ENCODE peak calls at places on chromosomes 1 and 21, in seven cellular contexts. J, U, I, R, H, A and C are unnamed samples.

GRCh38 chr1:247209306-247209900 is 37.6 kb upstream of the ZNF124 start:
- DNase-seq in J (no peak), U (peak), I (no peak), R (no peak), H (no peak), A (no peak), C (no peak)

GRCh38 chr1:9655127-9655723 is 3.7 kb downstream of the PIK3CD start:
- DNase-seq in J (no peak), U (no peak), I (no peak), R (no peak), H (no peak), A (no peak), C (no peak)

GRCh38 chr1:67257173-67257535 is 50.5 kb upstream of the IL12RB2 start:
- DNase-seq in J (no peak), U (no peak), I (no peak), R (no peak), H (no peak), A (no peak), C (no peak)

GRCh38 chr1:17563494-17564281 is 24.2 kb downstream of the ARHGEF10L start:
- DNase-seq in J (no peak), U (no peak), I (no peak), R (peak), H (peak), A (no peak), C (no peak)

GRCh38 chr1:11037740-11038182 is 9.3 kb downstream of the MASP2 start:
- DNase-seq in J (peak), U (peak), I (peak), R (peak), H (peak), A (peak), C (peak)

GRCh38 chr1:63674238-63674864 is 81.1 kb downstream of the PGM1 start:
- DNase-seq in J (peak), U (peak), I (no peak), R (peak), H (peak), A (peak), C (peak)

GRCh38 chr1:193472838-193473398 is 286.5 kb upstream of the B3GALT2 start:
- DNase-seq in J (no peak), U (no peak), I (no peak), R (no peak), H (no peak), A (no peak), C (no peak)

GRCh38 chr1:43898981-43899380 is 34.6 kb upstream of the ARTN start:
- DNase-seq in J (no peak), U (no peak), I (no peak), R (no peak), H (no peak), A (no peak), C (no peak)

GRCh38 chr1:20485527-20486456 is at the start of gene CAMK2N1:
- DNase-seq in J (peak), U (peak), I (no peak), R (peak), H (peak), A (no peak), C (peak)

GRCh38 chr1:115057661-115058249 is 28.1 kb downstream of the TSHB start:
- DNase-seq in J (no peak), U (no peak), I (no peak), R (no peak), H (no peak), A (no peak), C (no peak)

GRCh38 chr1:70896224-70896623 is 151.4 kb downstream of the PTGER3 start:
- DNase-seq in J (no peak), U (no peak), I (no peak), R (no peak), H (no peak), A (no peak), C (no peak)

GRCh38 chr1:174976436-174977107 is 23.2 kb upstream of the CACYBP start:
- DNase-seq in J (no peak), U (peak), I (no peak), R (no peak), H (no peak), A (peak), C (no peak)

GRCh38 chr1:244112646-244113045 is 61.6 kb downstream of the ZBTB18 start:
- DNase-seq in J (no peak), U (peak), I (no peak), R (no peak), H (no peak), A (peak), C (no peak)

GRCh38 chr1:80050523-80050922 is 1044.0 kb upstream of the ADGRL4 start:
- DNase-seq in J (no peak), U (no peak), I (no peak), R (no peak), H (no peak), A (no peak), C (no peak)

GRCh38 chr1:111565079-111565478 is 54.5 kb upstream of the RAP1A start:
- DNase-seq in J (no peak), U (peak), I (peak), R (no peak), H (no peak), A (peak), C (no peak)

GRCh38 chr1:112044745-112045144 is 55.3 kb upstream of the KCND3 start:
- DNase-seq in J (no peak), U (no peak), I (no peak), R (no peak), H (no peak), A (no peak), C (no peak)

DNA sequence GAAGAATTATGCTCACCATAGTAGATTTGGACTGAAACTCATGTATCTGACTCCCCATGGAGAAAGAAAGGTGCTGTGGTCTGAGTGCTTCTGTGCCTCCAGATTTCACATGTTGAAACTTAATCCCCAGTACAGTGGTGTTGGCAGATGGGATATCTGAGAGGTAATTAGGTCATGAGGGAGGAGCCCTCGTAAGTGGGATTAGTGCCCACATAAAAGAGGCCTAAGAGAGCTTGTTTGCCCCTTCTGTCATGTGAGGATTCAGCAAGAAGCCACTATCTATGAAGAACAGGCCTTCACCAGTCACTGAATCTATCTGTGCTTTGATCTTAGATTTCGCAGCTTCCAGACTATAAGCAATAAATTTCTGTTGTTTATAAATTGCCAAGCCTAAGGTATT is 150.1 kb downstream of the PLPP3 start:
- DNase-seq in J (no peak), U (no peak), I (no peak), R (no peak), H (no peak), A (no peak), C (no peak)
- TF ChIP-seq CTCF in J (no peak), U (no peak), I (no peak), R (no peak), H (no peak), A (no peak), C (no peak)

DNA sequence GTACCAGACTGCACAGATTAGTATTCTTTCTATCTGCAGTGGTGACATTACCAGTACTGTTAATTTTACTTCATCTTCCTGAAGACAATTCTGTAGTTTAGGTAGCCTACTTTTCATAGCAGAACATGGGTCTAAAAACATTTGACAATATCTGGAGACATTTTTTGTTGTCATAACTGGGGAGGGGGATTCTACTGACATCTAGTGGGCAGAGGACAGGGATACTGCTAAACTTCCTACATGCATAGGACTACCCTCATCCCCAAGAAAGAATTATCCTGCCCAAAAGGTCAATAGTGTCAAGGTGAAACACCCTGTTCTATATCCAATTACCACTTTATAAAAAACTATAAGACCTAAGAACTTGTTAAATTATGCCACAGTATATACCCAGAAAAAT is 3.4 kb upstream of the ARHGAP29 start:
- DNase-seq in J (no peak), U (peak), I (no peak), R (no peak), H (no peak), A (no peak), C (no peak)
- TF ChIP-seq CTCF in J (no peak), U (peak), I (no peak), R (peak), H (peak), A (peak), C (peak)

GRCh38 chr1:156624814-156625435 is 5.7 kb downstream of the HAPLN2 start:
- DNase-seq in J (no peak), U (no peak), I (no peak), R (no peak), H (no peak), A (no peak), C (no peak)

GRCh38 chr1:156627313-156627880 is 8.2 kb downstream of the HAPLN2 start:
- DNase-seq in J (peak), U (peak), I (no peak), R (no peak), H (no peak), A (peak), C (peak)

GRCh38 chr1:156623946-156624813 is 5.0 kb downstream of the HAPLN2 start:
- DNase-seq in J (peak), U (peak), I (no peak), R (peak), H (peak), A (peak), C (peak)

GRCh38 chr1:156625436-156626078 is 6.3 kb downstream of the HAPLN2 start:
- DNase-seq in J (peak), U (peak), I (no peak), R (peak), H (peak), A (no peak), C (peak)

GRCh38 chr1:156626079-156626438 is 6.8 kb downstream of the HAPLN2 start:
- DNase-seq in J (no peak), U (no peak), I (no peak), R (no peak), H (no peak), A (no peak), C (no peak)
- TF ChIP-seq CTCF in J (no peak), U (no peak), I (no peak), R (no peak), H (no peak), A (no peak), C (no peak)

GRCh38 chr1:41868241-41868953 is 50.3 kb downstream of the HIVEP3 start:
- DNase-seq in J (no peak), U (no peak), I (no peak), R (no peak), H (no peak), A (no peak), C (no peak)
- TF ChIP-seq CTCF in J (no peak), U (no peak), I (no peak), R (no peak), H (no peak), A (peak), C (no peak)

GRCh38 chr1:18808561-18808960 is 50.9 kb downstream of the TAS1R2 start:
- DNase-seq in J (no peak), U (no peak), I (no peak), R (no peak), H (no peak), A (no peak), C (no peak)

GRCh38 chr1:18803859-18804258 is 55.6 kb downstream of the TAS1R2 start:
- DNase-seq in J (no peak), U (no peak), I (no peak), R (no peak), H (no peak), A (no peak), C (no peak)

GRCh38 chr1:18805116-18805515 is 54.3 kb downstream of the TAS1R2 start:
- DNase-seq in J (no peak), U (no peak), I (no peak), R (no peak), H (no peak), A (no peak), C (no peak)

GRCh38 chr1:18807334-18808063 is 52.0 kb downstream of the TAS1R2 start:
- DNase-seq in J (no peak), U (no peak), I (no peak), R (no peak), H (no peak), A (no peak), C (no peak)

DNA sequence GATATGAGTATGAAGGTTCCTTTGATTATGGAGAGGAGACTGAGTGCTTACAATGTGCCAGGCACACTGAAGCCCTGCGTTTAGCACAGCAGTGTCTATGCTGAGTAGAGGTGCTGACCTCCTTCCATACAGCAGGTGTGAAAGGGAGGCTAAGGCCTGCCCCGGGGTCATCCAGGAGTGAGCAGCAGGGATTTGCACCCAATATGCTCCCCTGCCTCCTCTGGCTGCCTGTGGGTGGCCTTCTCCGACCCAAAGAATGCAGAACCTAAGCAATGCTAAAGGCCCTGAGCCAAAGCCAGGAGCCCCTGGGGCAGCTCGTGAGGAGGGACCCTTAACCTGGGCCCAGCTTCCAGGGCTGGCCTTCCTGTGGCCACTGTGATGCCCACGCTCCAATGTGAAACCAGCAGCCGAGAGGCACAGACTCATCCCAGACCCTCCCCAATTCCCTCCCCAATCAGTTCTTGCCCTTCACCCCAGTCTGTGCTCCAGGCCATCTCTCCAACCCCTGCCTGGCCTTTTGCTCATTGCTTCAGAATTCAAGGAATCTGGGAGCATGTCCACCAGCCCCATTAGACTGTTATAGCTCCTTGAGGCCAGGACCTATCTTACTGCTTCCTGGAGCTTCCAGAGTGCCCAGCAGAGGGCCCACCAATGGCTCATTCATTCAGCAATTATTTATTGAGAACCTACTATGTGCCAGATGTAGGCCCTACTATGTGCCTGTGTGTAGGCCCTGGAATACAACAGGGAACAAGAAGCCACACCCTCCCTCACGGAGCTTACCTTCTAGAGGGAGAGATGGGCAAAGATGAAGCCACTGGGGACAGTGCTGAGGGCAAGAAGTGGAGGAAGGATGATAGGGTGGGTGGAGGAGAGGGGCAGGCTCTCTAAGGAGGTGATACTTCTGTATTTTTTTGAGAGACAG is 53.3 kb downstream of the TAS1R2 start:
- DNase-seq in J (no peak), U (no peak), I (no peak), R (no peak), H (no peak), A (no peak), C (no peak)
- TF ChIP-seq CTCF in J (no peak), U (no peak), I (no peak), R (no peak), H (no peak), A (no peak), C (no peak)

DNA sequence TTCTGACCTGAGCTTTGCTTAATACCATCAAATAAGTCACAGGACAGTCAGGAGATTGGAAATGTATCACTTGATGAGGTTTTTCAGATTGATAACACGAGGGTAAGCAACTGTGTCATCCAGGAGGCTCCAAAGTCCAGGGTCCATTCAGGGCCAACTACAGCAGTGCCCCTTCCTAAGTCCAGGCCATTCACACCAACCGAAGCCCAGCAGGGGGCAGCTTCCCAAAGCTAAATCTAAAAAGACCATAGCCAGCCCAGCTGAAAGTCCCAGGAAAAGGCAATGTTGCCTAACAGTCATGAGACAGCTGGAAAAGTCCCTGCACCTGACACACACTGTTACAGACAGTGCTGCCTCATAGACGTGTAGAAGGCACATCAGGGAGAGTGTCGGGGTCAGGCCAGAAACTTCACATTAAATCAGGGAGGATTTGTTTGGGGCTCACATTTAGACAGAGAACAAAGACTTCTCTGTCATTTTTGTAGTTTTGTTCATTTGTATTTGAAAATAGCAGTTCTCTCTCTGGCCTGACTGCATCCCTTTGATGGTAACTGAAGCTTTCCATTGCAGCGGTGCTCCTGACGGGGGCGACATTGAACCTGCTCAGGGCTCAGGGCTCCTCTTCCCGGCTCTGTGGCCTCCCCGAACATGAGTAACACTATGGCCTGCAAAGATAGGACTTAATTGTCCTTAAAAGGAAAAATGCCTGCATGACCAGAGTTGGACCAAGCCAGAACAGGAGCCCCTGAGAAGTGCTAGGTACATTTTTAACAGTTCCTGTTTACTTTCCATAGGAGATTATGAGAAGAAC is 200.4 kb downstream of the NRIP1 start:
- DNase-seq in J (peak), U (peak), I (no peak), R (peak), H (peak), A (peak), C (peak)
- TF ChIP-seq CTCF in J (peak), U (peak), I (peak), R (peak), H (peak), A (peak), C (peak)

DNA sequence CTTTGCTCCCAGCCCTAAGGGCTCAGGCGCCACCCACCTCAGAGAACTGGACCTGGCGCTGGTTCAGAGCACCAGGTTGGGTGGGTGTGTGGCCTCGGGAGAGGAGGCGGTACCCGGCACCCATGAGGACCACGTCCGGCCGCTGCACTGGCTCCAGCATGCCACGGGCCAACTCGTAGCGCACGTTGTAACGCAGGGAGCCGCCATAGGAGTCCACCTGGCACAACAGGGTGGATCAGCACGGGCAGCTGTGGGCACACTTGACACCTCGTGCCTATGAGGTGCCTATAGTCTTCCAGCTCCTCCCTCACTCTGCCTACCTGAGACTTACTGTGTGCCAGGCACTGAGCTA is 56.5 kb downstream of the HSPG2 start:
- DNase-seq in J (no peak), U (no peak), I (no peak), R (no peak), H (no peak), A (no peak), C (no peak)
- TF ChIP-seq CTCF in J (no peak), U (no peak), I (no peak), R (no peak), H (no peak), A (no peak), C (no peak)

GRCh38 chr1:169576934-169577331 is 9.3 kb downstream of the F5 start:
- DNase-seq in J (no peak), U (no peak), I (no peak), R (no peak), H (no peak), A (no peak), C (no peak)

GRCh38 chr1:169571450-169571849 is 14.8 kb downstream of the F5 start:
- DNase-seq in J (no peak), U (no peak), I (no peak), R (no peak), H (no peak), A (no peak), C (no peak)

GRCh38 chr1:169572184-169572583 is 14.1 kb downstream of the F5 start:
- DNase-seq in J (no peak), U (peak), I (no peak), R (no peak), H (no peak), A (no peak), C (no peak)

GRCh38 chr1:169576241-169576933 is 9.9 kb downstream of the F5 start:
- DNase-seq in J (no peak), U (no peak), I (no peak), R (peak), H (peak), A (no peak), C (no peak)

DNA sequence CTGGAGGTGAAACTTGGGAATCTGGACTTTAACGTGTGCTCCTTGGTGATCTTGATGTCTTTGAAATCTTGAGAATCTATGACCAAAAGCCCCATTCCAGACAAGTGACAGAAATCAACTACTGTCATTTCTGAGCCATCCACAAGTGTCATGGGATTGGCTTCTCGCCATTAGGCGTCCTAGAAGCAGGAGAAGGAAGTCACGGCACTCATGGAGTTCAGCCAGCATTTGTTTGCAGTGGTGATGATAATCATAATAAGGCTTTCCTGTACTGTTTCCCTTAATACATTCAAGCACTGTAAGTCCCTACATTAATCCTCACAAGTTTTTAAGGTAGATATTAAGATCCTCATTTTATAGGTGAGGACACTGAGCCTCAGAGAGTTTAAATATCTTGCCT is 11.9 kb downstream of the F5 start:
- DNase-seq in J (no peak), U (no peak), I (no peak), R (no peak), H (peak), A (no peak), C (no peak)
- TF ChIP-seq CTCF in J (no peak), U (no peak), I (no peak), R (no peak), H (no peak), A (no peak), C (no peak)